ENCODE peak calls at places on chromosomes 13 and 19, in six cellular contexts. J is heart right ventricle; Z is activated CD4-positive, alpha-beta T cell treated with anti-CD3 and anti-CD28 coated beads, Interleukin-2, amount 50 U/mL, for 1 hour; G is WTC11; R is NCI-H1105 treated with DMSO at 0.1 percent for 48 hours; X is NCI-H1417. V is an unnamed sample.
A peak's percentile ranks its signal among the peaks of the same experiment; 100 is the strongest.

GRCh38 chr13:113291997-113292862 is 4.8 kb upstream of the LAMP1 start:
- DNase-seq in J (peak; percentile 32), G (no peak), Z (no peak), R (peak; percentile 56), X (peak; percentile 55), V (peak; percentile 92)

GRCh38 chr13:112836940-112837339 is 132.1 kb upstream of the MCF2L start:
- DNase-seq in G (no peak), X (no peak), R (no peak), Z (no peak), J (no peak), V (no peak)

GRCh38 chr13:101612736-101613135 is 160.3 kb downstream of the ITGBL1 start:
- DNase-seq in Z (no peak), R (no peak), J (no peak), X (no peak), G (no peak), V (no peak)

GRCh38 chr19:51803965-51804364 is 9.0 kb downstream of the FPR3 start:
- DNase-seq in Z (no peak), G (no peak), R (no peak), X (no peak), J (no peak), V (no peak)

GRCh38 chr19:10884273-10884672 is 12.9 kb downstream of the CARM1 start:
- DNase-seq in Z (no peak), X (no peak), J (no peak), R (no peak), G (no peak), V (no peak)

GRCh38 chr19:2634228-2634951 is 68.1 kb downstream of the GNG7 start:
- DNase-seq in G (no peak), Z (no peak), R (no peak), J (peak; percentile 58), X (no peak), V (no peak)

GRCh38 chr13:66344770-66345367 is 885.3 kb downstream of the PCDH9 start:
- DNase-seq in X (no peak), J (no peak), Z (no peak), R (no peak), G (no peak), V (no peak)

GRCh38 chr13:79936368-79937136 is 404.4 kb downstream of the SPRY2 start:
- DNase-seq in X (no peak), Z (no peak), J (no peak), G (no peak), R (no peak), V (peak; percentile 30)

GRCh38 chr13:89584058-89584457 is 1763.4 kb upstream of the MIR17HG start:
- DNase-seq in Z (no peak), G (no peak), R (no peak), J (no peak), X (no peak), V (no peak)

GRCh38 chr13:98773053-98773452 is 20.6 kb upstream of the SLC15A1 start:
- DNase-seq in Z (no peak), G (peak; percentile 57), R (no peak), J (no peak), X (no peak), V (no peak)

GRCh38 chr19:17686027-17686511 is 2.1 kb downstream of the UNC13A start:
- DNase-seq in X (no peak), J (no peak), R (no peak), Z (no peak), G (no peak), V (no peak)

GRCh38 chr19:4059931-4060620 is 6.6 kb downstream of the ZBTB7A start:
- DNase-seq in Z (peak; percentile 43), G (no peak), J (peak; percentile 77), X (no peak), R (no peak), V (peak; percentile 96)

GRCh38 chr19:48964205-48965032 is 690 bp upstream of the FTL start:
- DNase-seq in X (no peak), G (peak; percentile 54), J (no peak), R (no peak), Z (no peak), V (no peak)

GRCh38 chr13:78382946-78383542 is 220.3 kb downstream of the POU4F1 start:
- DNase-seq in X (peak; percentile 8), G (no peak), Z (no peak), R (no peak), J (no peak), V (no peak)

GRCh38 chr13:35724480-35724879 is 248.0 kb upstream of the MAB21L1 start:
- DNase-seq in X (no peak), R (no peak), G (no peak), Z (no peak), J (no peak), V (peak; percentile 37)

GRCh38 chr19:21084343-21084742 is 2.3 kb downstream of the ZNF714 start:
- DNase-seq in Z (no peak), X (no peak), J (no peak), G (no peak), R (no peak), V (no peak)

GRCh38 chr13:24232474-24232873 is 72.0 kb downstream of the SPATA13 start:
- DNase-seq in Z (no peak), X (no peak), G (peak; percentile 23), R (no peak), J (no peak), V (no peak)

GRCh38 chr19:37719927-37720265 is 335 bp upstream of the ZNF607 start:
- DNase-seq in X (no peak), J (no peak), G (no peak), R (no peak), Z (no peak), V (no peak)

GRCh38 chr13:60620611-60621395 is 223.8 kb downstream of the TDRD3 start:
- DNase-seq in X (no peak), Z (no peak), R (no peak), G (no peak), J (no peak), V (no peak)

GRCh38 chr13:38348890-38349289 is 761 bp upstream of the UFM1 start:
- DNase-seq in X (peak; percentile 52), R (no peak), G (no peak), Z (peak; percentile 15), J (no peak), V (no peak)

GRCh38 chr19:57512845-57513244 is 13.1 kb downstream of the ZNF773 start:
- DNase-seq in R (no peak), Z (no peak), J (no peak), X (no peak), G (no peak), V (no peak)

GRCh38 chr13:97555034-97555433 is 121.1 kb downstream of the RAP2A start:
- DNase-seq in R (no peak), G (no peak), Z (no peak), X (no peak), J (no peak), V (no peak)

GRCh38 chr19:18379803-18380747 is 5.9 kb upstream of the GDF15 start:
- DNase-seq in R (no peak), J (peak; percentile 76), X (no peak), G (peak; percentile 27), Z (no peak), V (peak; percentile 98)

GRCh38 chr13:86960876-86961275 is 710.3 kb upstream of the SLITRK5 start:
- DNase-seq in R (no peak), J (no peak), X (no peak), Z (no peak), G (no peak), V (no peak)

GRCh38 chr13:59747529-59747928 is 416.2 kb downstream of the DIAPH3 start:
- DNase-seq in X (no peak), Z (no peak), R (no peak), J (no peak), G (no peak), V (no peak)

GRCh38 chr13:112869202-112870061 is 99.6 kb upstream of the MCF2L start:
- DNase-seq in X (no peak), J (no peak), Z (no peak), G (no peak), R (no peak), V (no peak)

GRCh38 chr19:43656436-43656835 is 13.5 kb downstream of the PLAUR start:
- DNase-seq in X (no peak), G (no peak), J (no peak), Z (no peak), R (no peak), V (no peak)

GRCh38 chr19:1417681-1418493 is 10.5 kb downstream of the DAZAP1 start:
- DNase-seq in J (no peak), R (no peak), Z (no peak), G (no peak), X (no peak), V (no peak)

GRCh38 chr19:46376241-46377153 is 29.6 kb downstream of the PPP5C start:
- DNase-seq in J (no peak), G (no peak), R (no peak), Z (no peak), X (no peak), V (peak; percentile 56)

GRCh38 chr13:95741584-95742563 is 64.9 kb downstream of the DNAJC3 start:
- DNase-seq in Z (no peak), X (no peak), G (no peak), R (no peak), J (no peak), V (no peak)

V was measured in lower leg skin.